ENCODE peak calls at places on chromosomes 13 and 19, in five cellular contexts. C is omental fat pad; P is stimulated activated CD8-positive, alpha-beta memory T cell treated with anti-CD3 and anti-CD28 coated beads, Interleukin-2, amount 100 ng/mL, for 1 hour; E is HTR-8/SVneo; Q is RPMI7951. G is an unnamed sample.

GRCh38 chr19:56837892-56838679 is 2.4 kb downstream of the PEG3 start:
- DNase-seq in C (peak), P (no peak), E (no peak), Q (peak), G (peak)

GRCh38 chr19:10567696-10568443 is 909 bp downstream of the CDKN2D start:
- DNase-seq in C (no peak), P (no peak), E (no peak), Q (no peak), G (no peak)

GRCh38 chr19:10861118-10861651 is 10.2 kb upstream of the CARM1 start:
- DNase-seq in C (no peak), P (no peak), E (no peak), Q (peak), G (peak)

GRCh38 chr13:25571237-25571636 is 199.5 kb downstream of the ATP8A2 start:
- DNase-seq in C (no peak), P (no peak), E (no peak), Q (no peak), G (peak)

GRCh38 chr19:4089400-4089908 is 22.8 kb upstream of the ZBTB7A start:
- DNase-seq in C (no peak), P (peak), E (no peak), Q (no peak), G (no peak)

GRCh38 chr19:41746593-41747227 is 8.6 kb upstream of the CEACAM6 start:
- DNase-seq in C (no peak), P (peak), E (peak), Q (peak), G (peak)

GRCh38 chr13:111948811-111949210 is 118.1 kb upstream of the SOX1 start:
- DNase-seq in C (no peak), P (no peak), E (no peak), Q (no peak), G (no peak)

GRCh38 chr13:46896346-46897138 is at the start of gene HTR2A:
- DNase-seq in C (no peak), P (no peak), E (no peak), Q (peak), G (no peak)

GRCh38 chr19:30450101-30450500 is 77.9 kb downstream of the ZNF536 start:
- DNase-seq in C (no peak), P (no peak), E (no peak), Q (peak), G (peak)

GRCh38 chr19:33177417-33177976 is 16.6 kb upstream of the LRP3 start:
- DNase-seq in C (no peak), P (peak), E (peak), Q (no peak), G (peak)

GRCh38 chr13:27721681-27722080 is 70.6 kb upstream of the GSX1 start:
- DNase-seq in C (no peak), P (no peak), E (no peak), Q (no peak), G (no peak)

GRCh38 chr13:37173214-37173613 is 67.8 kb upstream of the CSNK1A1L start:
- DNase-seq in C (no peak), P (no peak), E (no peak), Q (peak), G (no peak)

GRCh38 chr19:32924200-32924599 is 47.6 kb downstream of the CEP89 start:
- DNase-seq in C (no peak), P (no peak), E (no peak), Q (no peak), G (no peak)

GRCh38 chr13:51451134-51451466 is 1.7 kb downstream of the INTS6 start:
- DNase-seq in C (no peak), P (no peak), E (no peak), Q (no peak), G (no peak)

G was measured in SK-MEL-5.